ENCODE peak calls at places on chromosomes 16 and 17, in four cellular contexts. J, Q, E and F are unnamed samples.

GRCh38 chr16:56262148-56262878 is 71.0 kb downstream of the GNAO1 start:
- DNase-seq in J (peak), Q (no peak), E (no peak), F (no peak)

GRCh38 chr17:77691216-77692085 is 267.1 kb upstream of the TNRC6C start:
- DNase-seq in J (no peak), Q (no peak), E (no peak), F (no peak)

GRCh38 chr17:63550816-63551639 is 751 bp downstream of the DCAF7 start:
- DNase-seq in J (peak), Q (no peak), E (no peak), F (no peak)

GRCh38 chr16:353404-354285 is 1.1 kb upstream of the AXIN1 start:
- DNase-seq in J (no peak), Q (no peak), E (no peak), F (no peak)

GRCh38 chr17:50871369-50871768 is 5.2 kb upstream of the TOB1 start:
- DNase-seq in J (no peak), Q (no peak), E (no peak), F (no peak)

GRCh38 chr17:77834170-77835115 is 124.1 kb upstream of the TNRC6C start:
- DNase-seq in J (no peak), Q (no peak), E (peak), F (peak)

GRCh38 chr17:17414316-17414937 is 62.4 kb upstream of the MED9 start:
- DNase-seq in J (no peak), Q (no peak), E (peak), F (peak)

GRCh38 chr17:56316604-56317003 is 163.3 kb downstream of the ANKFN1 start:
- DNase-seq in J (no peak), Q (no peak), E (no peak), F (no peak)

GRCh38 chr17:77140878-77141767 is at the start of gene SEC14L1:
- DNase-seq in J (peak), Q (no peak), E (peak), F (peak)

GRCh38 chr17:77708936-77709335 is 249.6 kb upstream of the TNRC6C start:
- DNase-seq in J (no peak), Q (no peak), E (no peak), F (no peak)

GRCh38 chr17:36921131-36921851 is 16.0 kb upstream of the LHX1 start:
- DNase-seq in J (no peak), Q (no peak), E (no peak), F (no peak)

GRCh38 chr16:50002190-50002589 is 22.8 kb upstream of the CNEP1R1 start:
- DNase-seq in J (no peak), Q (no peak), E (no peak), F (no peak)

GRCh38 chr16:69112285-69113129 is 7.1 kb downstream of the HAS3 start:
- DNase-seq in J (no peak), Q (no peak), E (peak), F (peak)

GRCh38 chr16:81505011-81505660 is 60.5 kb downstream of the CMIP start:
- DNase-seq in J (no peak), Q (no peak), E (no peak), F (no peak)

GRCh38 chr17:73396429-73397277 is 84.9 kb upstream of the CDC42EP4 start:
- DNase-seq in J (peak), Q (no peak), E (no peak), F (no peak)

GRCh38 chr16:53769787-53770186 is 65.8 kb downstream of the FTO start:
- DNase-seq in J (no peak), Q (no peak), E (no peak), F (no peak)

GRCh38 chr16:69481901-69482341 is 57.5 kb downstream of the CYB5B start:
- DNase-seq in J (no peak), Q (peak), E (peak), F (peak)

GRCh38 chr16:70418274-70418992 is 20.5 kb downstream of the ST3GAL2 start:
- DNase-seq in J (no peak), Q (no peak), E (no peak), F (no peak)

GRCh38 chr17:12918132-12918531 is 99.7 kb downstream of the ELAC2 start:
- DNase-seq in J (no peak), Q (no peak), E (no peak), F (no peak)

GRCh38 chr17:81401727-81402529 is 6.7 kb downstream of the BAHCC1 start:
- DNase-seq in J (no peak), Q (no peak), E (peak), F (peak)

GRCh38 chr17:46194393-46195216 is 1.4 kb upstream of the KANSL1 start:
- DNase-seq in J (peak), Q (no peak), E (no peak), F (no peak)